ENCODE peak calls at places on chromosomes 6 and 20, in eight cellular contexts. One of them, this sample, is unnamed.

GRCh38 chr6:10962673-10963072 is 75.8 kb downstream of the SYCP2L start:
- DNase-seq in heart left ventricle: no peak
- DNase-seq in brain microvascular endothelial cell: peak
- DNase-seq in fibroblast of pulmonary artery: peak
- DNase-seq in CD8-positive, alpha-beta memory T cell: no peak
- DNase-seq in neural progenitor cell: no peak
- DNase-seq in H7: no peak
- DNase-seq in fibroblast of mammary gland: peak
- DNase-seq in this sample: no peak

GRCh38 chr6:107823047-107823557 is 1.0 kb downstream of the SCML4 start:
- DNase-seq in heart left ventricle: no peak
- DNase-seq in brain microvascular endothelial cell: no peak
- DNase-seq in fibroblast of pulmonary artery: no peak
- DNase-seq in CD8-positive, alpha-beta memory T cell: peak
- DNase-seq in neural progenitor cell: no peak
- DNase-seq in H7: no peak
- DNase-seq in fibroblast of mammary gland: no peak
- DNase-seq in this sample: peak

GRCh38 chr20:57996936-57997629 is 231.4 kb downstream of the ANKRD60 start:
- DNase-seq in heart left ventricle: no peak
- DNase-seq in brain microvascular endothelial cell: peak
- DNase-seq in fibroblast of pulmonary artery: peak
- DNase-seq in CD8-positive, alpha-beta memory T cell: no peak
- DNase-seq in neural progenitor cell: no peak
- DNase-seq in H7: no peak
- DNase-seq in fibroblast of mammary gland: peak
- DNase-seq in this sample: no peak

GRCh38 chr20:15937179-15937578 is 636.1 kb downstream of the KIF16B start:
- DNase-seq in heart left ventricle: no peak
- DNase-seq in brain microvascular endothelial cell: no peak
- DNase-seq in fibroblast of pulmonary artery: no peak
- DNase-seq in CD8-positive, alpha-beta memory T cell: no peak
- DNase-seq in neural progenitor cell: peak
- DNase-seq in H7: no peak
- DNase-seq in fibroblast of mammary gland: no peak
- DNase-seq in this sample: peak

GRCh38 chr6:5584072-5584471 is 322.8 kb downstream of the FARS2 start:
- DNase-seq in heart left ventricle: no peak
- DNase-seq in brain microvascular endothelial cell: peak
- DNase-seq in fibroblast of pulmonary artery: peak
- DNase-seq in CD8-positive, alpha-beta memory T cell: no peak
- DNase-seq in neural progenitor cell: no peak
- DNase-seq in H7: no peak
- DNase-seq in fibroblast of mammary gland: peak
- DNase-seq in this sample: no peak

GRCh38 chr20:35146299-35146921 is 726 bp downstream of the EDEM2 start:
- DNase-seq in heart left ventricle: no peak
- DNase-seq in brain microvascular endothelial cell: no peak
- DNase-seq in fibroblast of pulmonary artery: no peak
- DNase-seq in CD8-positive, alpha-beta memory T cell: no peak
- DNase-seq in neural progenitor cell: peak
- DNase-seq in H7: peak
- DNase-seq in fibroblast of mammary gland: peak
- DNase-seq in this sample: peak

GRCh38 chr20:38412877-38413577 is 22.1 kb downstream of the SNHG17 start:
- DNase-seq in heart left ventricle: no peak
- DNase-seq in brain microvascular endothelial cell: no peak
- DNase-seq in fibroblast of pulmonary artery: no peak
- DNase-seq in CD8-positive, alpha-beta memory T cell: no peak
- DNase-seq in neural progenitor cell: no peak
- DNase-seq in H7: no peak
- DNase-seq in fibroblast of mammary gland: peak
- DNase-seq in this sample: no peak

GRCh38 chr20:60490184-60490583 is 532.0 kb downstream of the CDH26 start:
- DNase-seq in heart left ventricle: no peak
- DNase-seq in brain microvascular endothelial cell: no peak
- DNase-seq in fibroblast of pulmonary artery: no peak
- DNase-seq in CD8-positive, alpha-beta memory T cell: no peak
- DNase-seq in neural progenitor cell: no peak
- DNase-seq in H7: no peak
- DNase-seq in fibroblast of mammary gland: no peak
- DNase-seq in this sample: no peak

GRCh38 chr6:16205377-16206144 is 32.8 kb upstream of the GMPR start:
- DNase-seq in heart left ventricle: peak
- DNase-seq in brain microvascular endothelial cell: peak
- DNase-seq in fibroblast of pulmonary artery: peak
- DNase-seq in CD8-positive, alpha-beta memory T cell: no peak
- DNase-seq in neural progenitor cell: no peak
- DNase-seq in H7: no peak
- DNase-seq in fibroblast of mammary gland: peak
- DNase-seq in this sample: no peak

GRCh38 chr6:79232696-79233462 is 1.6 kb downstream of the HMGN3 start:
- DNase-seq in heart left ventricle: no peak
- DNase-seq in brain microvascular endothelial cell: no peak
- DNase-seq in fibroblast of pulmonary artery: no peak
- DNase-seq in CD8-positive, alpha-beta memory T cell: no peak
- DNase-seq in neural progenitor cell: no peak
- DNase-seq in H7: no peak
- DNase-seq in fibroblast of mammary gland: no peak
- DNase-seq in this sample: no peak
- H3K4me3 ChIP-seq in heart left ventricle: peak
- H3K4me3 ChIP-seq in brain microvascular endothelial cell: peak
- H3K4me3 ChIP-seq in fibroblast of pulmonary artery: peak
- H3K4me3 ChIP-seq in CD8-positive, alpha-beta memory T cell: peak
- H3K4me3 ChIP-seq in neural progenitor cell: peak
- H3K4me3 ChIP-seq in H7: peak
- H3K4me3 ChIP-seq in fibroblast of mammary gland: peak
- H3K4me3 ChIP-seq in this sample: peak

GRCh38 chr6:158027590-158028285 is 46.1 kb downstream of the SYNJ2 start:
- DNase-seq in heart left ventricle: no peak
- DNase-seq in brain microvascular endothelial cell: no peak
- DNase-seq in fibroblast of pulmonary artery: peak
- DNase-seq in CD8-positive, alpha-beta memory T cell: peak
- DNase-seq in neural progenitor cell: no peak
- DNase-seq in H7: no peak
- DNase-seq in fibroblast of mammary gland: peak
- DNase-seq in this sample: peak

GRCh38 chr6:158026901-158027589 is 45.4 kb downstream of the SYNJ2 start:
- DNase-seq in heart left ventricle: no peak
- DNase-seq in brain microvascular endothelial cell: no peak
- DNase-seq in fibroblast of pulmonary artery: no peak
- DNase-seq in CD8-positive, alpha-beta memory T cell: no peak
- DNase-seq in neural progenitor cell: no peak
- DNase-seq in H7: no peak
- DNase-seq in fibroblast of mammary gland: no peak
- DNase-seq in this sample: no peak

GRCh38 chr6:158024566-158025297 is 43.1 kb downstream of the SYNJ2 start:
- DNase-seq in heart left ventricle: no peak
- DNase-seq in brain microvascular endothelial cell: no peak
- DNase-seq in fibroblast of pulmonary artery: no peak
- DNase-seq in CD8-positive, alpha-beta memory T cell: peak
- DNase-seq in neural progenitor cell: no peak
- DNase-seq in H7: no peak
- DNase-seq in fibroblast of mammary gland: no peak
- DNase-seq in this sample: peak

GRCh38 chr6:158028421-158028820 is 46.8 kb downstream of the SYNJ2 start:
- DNase-seq in heart left ventricle: no peak
- DNase-seq in brain microvascular endothelial cell: no peak
- DNase-seq in fibroblast of pulmonary artery: no peak
- DNase-seq in CD8-positive, alpha-beta memory T cell: peak
- DNase-seq in neural progenitor cell: no peak
- DNase-seq in H7: no peak
- DNase-seq in fibroblast of mammary gland: no peak
- DNase-seq in this sample: no peak

GRCh38 chr6:158026054-158026900 is 44.6 kb downstream of the SYNJ2 start:
- DNase-seq in heart left ventricle: peak
- DNase-seq in brain microvascular endothelial cell: peak
- DNase-seq in fibroblast of pulmonary artery: peak
- DNase-seq in CD8-positive, alpha-beta memory T cell: peak
- DNase-seq in neural progenitor cell: no peak
- DNase-seq in H7: peak
- DNase-seq in fibroblast of mammary gland: peak
- DNase-seq in this sample: peak
- H3K4me3 ChIP-seq in heart left ventricle: peak
- H3K4me3 ChIP-seq in brain microvascular endothelial cell: peak
- H3K4me3 ChIP-seq in fibroblast of pulmonary artery: peak
- H3K4me3 ChIP-seq in CD8-positive, alpha-beta memory T cell: peak
- H3K4me3 ChIP-seq in neural progenitor cell: no peak
- H3K4me3 ChIP-seq in H7: no peak
- H3K4me3 ChIP-seq in fibroblast of mammary gland: peak
- H3K4me3 ChIP-seq in this sample: peak

GRCh38 chr6:2222275-2222842 is 23.0 kb downstream of the GMDS start:
- DNase-seq in heart left ventricle: no peak
- DNase-seq in brain microvascular endothelial cell: no peak
- DNase-seq in fibroblast of pulmonary artery: no peak
- DNase-seq in CD8-positive, alpha-beta memory T cell: no peak
- DNase-seq in neural progenitor cell: peak
- DNase-seq in H7: no peak
- DNase-seq in fibroblast of mammary gland: no peak
- DNase-seq in this sample: no peak
- H3K4me3 ChIP-seq in heart left ventricle: peak
- H3K4me3 ChIP-seq in brain microvascular endothelial cell: peak
- H3K4me3 ChIP-seq in fibroblast of pulmonary artery: peak
- H3K4me3 ChIP-seq in CD8-positive, alpha-beta memory T cell: peak
- H3K4me3 ChIP-seq in neural progenitor cell: peak
- H3K4me3 ChIP-seq in H7: no peak
- H3K4me3 ChIP-seq in fibroblast of mammary gland: peak
- H3K4me3 ChIP-seq in this sample: peak

DNA sequence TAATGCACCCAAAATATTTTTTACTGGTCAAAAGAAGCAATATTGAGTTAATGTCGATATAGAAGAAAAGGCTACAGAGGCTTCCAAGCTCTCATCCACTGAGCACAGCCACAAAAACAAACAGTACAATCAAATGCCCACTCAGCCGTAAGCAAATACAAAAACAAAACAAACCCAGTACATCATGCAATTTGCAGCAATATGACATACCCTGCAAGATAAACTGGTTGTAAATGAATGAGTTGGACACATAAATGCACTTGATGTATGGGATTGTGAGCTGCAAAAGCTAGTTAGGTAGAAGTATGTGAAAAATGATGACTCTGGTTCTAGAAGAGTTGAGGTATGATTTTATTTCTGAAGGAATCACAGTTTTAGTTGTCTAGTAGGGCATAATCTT is 83.9 kb downstream of the SESN1 start:
- DNase-seq in heart left ventricle: no peak
- DNase-seq in brain microvascular endothelial cell: no peak
- DNase-seq in fibroblast of pulmonary artery: no peak
- DNase-seq in CD8-positive, alpha-beta memory T cell: no peak
- DNase-seq in neural progenitor cell: no peak
- DNase-seq in H7: no peak
- DNase-seq in fibroblast of mammary gland: no peak
- DNase-seq in this sample: no peak
- H3K4me3 ChIP-seq in heart left ventricle: no peak
- H3K4me3 ChIP-seq in brain microvascular endothelial cell: no peak
- H3K4me3 ChIP-seq in fibroblast of pulmonary artery: no peak
- H3K4me3 ChIP-seq in CD8-positive, alpha-beta memory T cell: peak
- H3K4me3 ChIP-seq in neural progenitor cell: no peak
- H3K4me3 ChIP-seq in H7: no peak
- H3K4me3 ChIP-seq in fibroblast of mammary gland: no peak
- H3K4me3 ChIP-seq in this sample: no peak

DNA sequence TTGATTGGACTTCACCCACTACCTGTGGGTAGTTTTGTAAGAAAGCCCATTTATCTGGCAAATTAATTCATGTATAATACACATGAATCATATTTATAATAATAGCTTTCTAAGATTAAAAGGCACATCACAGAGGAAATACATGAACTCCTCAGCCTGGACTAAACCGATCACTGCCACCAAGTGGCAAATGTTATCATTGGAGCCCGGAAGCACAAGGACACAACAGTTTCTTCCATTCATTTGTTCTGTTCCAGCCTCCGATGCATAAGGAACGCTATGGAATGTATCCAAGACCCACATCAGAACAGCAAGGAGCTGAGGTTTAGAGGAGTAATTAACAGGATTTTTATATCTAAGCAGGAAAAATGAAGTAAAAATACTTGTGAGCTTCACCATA is 13.9 kb upstream of the IPCEF1 start:
- DNase-seq in heart left ventricle: no peak
- DNase-seq in brain microvascular endothelial cell: peak
- DNase-seq in fibroblast of pulmonary artery: peak
- DNase-seq in CD8-positive, alpha-beta memory T cell: no peak
- DNase-seq in neural progenitor cell: peak
- DNase-seq in H7: no peak
- DNase-seq in fibroblast of mammary gland: peak
- DNase-seq in this sample: no peak
- H3K4me3 ChIP-seq in heart left ventricle: no peak
- H3K4me3 ChIP-seq in brain microvascular endothelial cell: no peak
- H3K4me3 ChIP-seq in fibroblast of pulmonary artery: no peak
- H3K4me3 ChIP-seq in CD8-positive, alpha-beta memory T cell: no peak
- H3K4me3 ChIP-seq in neural progenitor cell: no peak
- H3K4me3 ChIP-seq in H7: no peak
- H3K4me3 ChIP-seq in fibroblast of mammary gland: no peak
- H3K4me3 ChIP-seq in this sample: no peak

This sample was measured in Peyer's patch.